ENCODE peak calls at places on chromosomes 13 and 19, in ten cellular contexts. L is NB4; H is MCF 10A; Q is germinal center; U is IMR-90; S is C1 segment of cervical spinal cord; J is psoas muscle; C is activated CD4-positive, alpha-beta T cell treated with anti-CD3 and anti-CD28 coated beads for 1 hour; N is mucosa of descending colon; O is bronchial epithelial cell. T is an unnamed sample.

GRCh38 chr19:7868326-7868670 is 5.9 kb downstream of the PRR36 start:
- DNase-seq in J (peak; percentile 49), L (no peak), Q (no peak), S (no peak), N (peak; percentile 41), O (no peak), H (no peak), U (no peak), C (no peak), T (peak; percentile 33)

GRCh38 chr19:15180451-15181390 is 20.1 kb downstream of the NOTCH3 start:
- DNase-seq in O (no peak), C (no peak), H (no peak), S (no peak), Q (no peak), L (no peak), N (peak; percentile 74), U (no peak), J (peak; percentile 56), T (no peak)

GRCh38 chr13:113074876-113075275 is 30.7 kb upstream of the F7 start:
- DNase-seq in L (no peak), U (no peak), H (no peak), N (no peak), S (no peak), C (no peak), Q (no peak), O (no peak), J (peak; percentile 40), T (no peak)

GRCh38 chr13:44229371-44230030 is 144.1 kb upstream of the SERP2 start:
- DNase-seq in N (no peak), C (no peak), S (no peak), H (no peak), O (no peak), Q (no peak), J (no peak), L (peak; percentile 4), U (no peak), T (no peak)

GRCh38 chr13:38283346-38283745 is 66.3 kb upstream of the UFM1 start:
- DNase-seq in H (no peak), S (no peak), J (no peak), C (no peak), N (no peak), Q (no peak), O (no peak), U (no peak), L (no peak), T (no peak)

GRCh38 chr13:88979465-88980180 is 1308.5 kb downstream of the SLITRK5 start:
- DNase-seq in Q (no peak), C (no peak), L (peak; percentile 22), J (no peak), S (no peak), N (no peak), O (peak; percentile 39), H (peak; percentile 29), U (no peak), T (peak; percentile 41)

GRCh38 chr19:2461751-2462634 is 5.2 kb upstream of the LMNB2 start:
- DNase-seq in Q (peak; percentile 69), O (no peak), U (peak; percentile 56), H (peak; percentile 90), J (peak; percentile 70), L (no peak), N (peak; percentile 59), S (no peak), C (no peak), T (peak; percentile 84)

GRCh38 chr19:51289635-51290034 is 21.8 kb upstream of the IGLON5 start:
- DNase-seq in O (no peak), Q (no peak), C (no peak), H (no peak), S (no peak), J (no peak), L (no peak), U (no peak), N (no peak), T (no peak)

GRCh38 chr13:47409778-47410177 is 512.9 kb upstream of the HTR2A start:
- DNase-seq in H (no peak), C (no peak), S (no peak), L (no peak), J (no peak), O (no peak), N (no peak), Q (no peak), U (no peak), T (no peak)